ENCODE peak calls at places on chromosomes 2 and 18, in five cellular contexts. G, Z, U, T and Q are unnamed samples. For H3K9me3, the result is how much of the 10 kb centered on the place peaks cover.

GRCh38 chr2:11949732-11950503 is 203.5 kb downstream of the LPIN1 start:
- DNase-seq in G (no peak), Z (no peak), U (no peak), T (no peak), Q (no peak)

GRCh38 chr2:45119038-45119437 is 109.8 kb upstream of the SIX2 start:
- DNase-seq in G (no peak), Z (peak), U (no peak), T (peak), Q (no peak)

GRCh38 chr18:79516441-79516931 is 120.8 kb downstream of the NFATC1 start:
- DNase-seq in G (peak), Z (no peak), U (peak), T (no peak), Q (no peak)

GRCh38 chr2:98088261-98088660 is 1.3 kb downstream of the VWA3B start:
- DNase-seq in G (no peak), Z (no peak), U (no peak), T (no peak), Q (peak)

GRCh38 chr2:27204566-27204965 is 7.3 kb upstream of the ATRAID start:
- DNase-seq in G (no peak), Z (no peak), U (no peak), T (no peak), Q (no peak)

GRCh38 chr2:98730851-98731708 is at the start of gene MGAT4A:
- DNase-seq in G (peak), Z (no peak), U (peak), T (peak), Q (peak)

GRCh38 chr2:121200419-121201315 is 84.3 kb downstream of the TFCP2L1 start:
- DNase-seq in G (no peak), Z (no peak), U (no peak), T (no peak), Q (no peak)

GRCh38 chr2:207408086-207408794 is 121.5 kb upstream of the CREB1 start:
- DNase-seq in G (no peak), Z (no peak), U (no peak), T (peak), Q (no peak)

GRCh38 chr18:5285326-5285725 is 10.2 kb downstream of the ZBTB14 start:
- DNase-seq in G (no peak), Z (no peak), U (no peak), T (no peak), Q (no peak)

GRCh38 chr2:190318931-190319556 is 582 bp downstream of the HIBCH start:
- DNase-seq in G (no peak), Z (no peak), U (no peak), T (no peak), Q (peak)

GRCh38 chr2:234699456-234699855 is 202.6 kb upstream of the ARL4C start:
- DNase-seq in G (no peak), Z (no peak), U (no peak), T (no peak), Q (no peak)

GRCh38 chr2:20513946-20514345 is 67.1 kb downstream of the RHOB start:
- DNase-seq in G (no peak), Z (no peak), U (no peak), T (no peak), Q (no peak)

GRCh38 chr2:115691409-115691808 is 1249.0 kb downstream of the DPP10 start:
- DNase-seq in G (no peak), Z (no peak), U (no peak), T (no peak), Q (no peak)

GRCh38 chr2:240324312-240325005 is 111.0 kb upstream of the GPC1 start:
- DNase-seq in G (peak), Z (no peak), U (no peak), T (no peak), Q (no peak)

GRCh38 chr2:85913854-85914524 is 25.2 kb upstream of the ST3GAL5 start:
- DNase-seq in G (no peak), Z (no peak), U (no peak), T (peak), Q (no peak)

GRCh38 chr2:224220581-224221255 is 181.2 kb downstream of the FAM124B start:
- DNase-seq in G (no peak), Z (no peak), U (no peak), T (peak), Q (peak)

GRCh38 chr2:170822292-170822884 is 5.7 kb downstream of the GAD1 start:
- DNase-seq in G (no peak), Z (no peak), U (no peak), T (peak), Q (no peak)

GRCh38 chr2:121196132-121196848 is 88.7 kb downstream of the TFCP2L1 start:
- DNase-seq in G (no peak), Z (no peak), U (no peak), T (no peak), Q (no peak)

GRCh38 chr2:84894131-84894586 is 11.3 kb upstream of the TMSB10 start:
- DNase-seq in G (no peak), Z (no peak), U (no peak), T (no peak), Q (no peak)

GRCh38 chr2:218317232-218317630 is 24.9 kb upstream of the TMBIM1 start:
- DNase-seq in G (no peak), Z (no peak), U (no peak), T (no peak), Q (no peak)

GRCh38 chr2:143685439-143686078 is 556.3 kb downstream of the ARHGAP15 start:
- DNase-seq in G (no peak), Z (no peak), U (no peak), T (no peak), Q (no peak)

GRCh38 chr2:15242936-15243461 is 318.1 kb downstream of the NBAS start:
- DNase-seq in G (no peak), Z (no peak), U (no peak), T (no peak), Q (no peak)

GRCh38 chr2:75042823-75043222 is 84.4 kb downstream of the POLE4 start:
- DNase-seq in G (no peak), Z (no peak), U (no peak), T (no peak), Q (no peak)

GRCh38 chr18:45522371-45522770 is 92.9 kb upstream of the SLC14A2 start:
- DNase-seq in G (peak), Z (no peak), U (no peak), T (no peak), Q (no peak)

GRCh38 chr2:11422901-11423435 is 43.0 kb downstream of the E2F6 start:
- DNase-seq in G (no peak), Z (no peak), U (no peak), T (no peak), Q (no peak)

GRCh38 chr2:198390670-198391069 is 586.3 kb downstream of the PLCL1 start:
- DNase-seq in G (no peak), Z (no peak), U (no peak), T (no peak), Q (no peak)

GRCh38 chr18:63339920-63340484 is 20.4 kb upstream of the BCL2 start:
- DNase-seq in G (no peak), Z (no peak), U (peak), T (peak), Q (no peak)

GRCh38 chr2:132384491-132385186 is 32.0 kb upstream of the GPR39 start:
- DNase-seq in G (no peak), Z (no peak), U (no peak), T (no peak), Q (no peak)

GRCh38 chr2:71380665-71381064 is 49.1 kb downstream of the ZNF638 start:
- DNase-seq in G (no peak), Z (peak), U (no peak), T (no peak), Q (no peak)

GRCh38 chr2:55123851-55124269 is 73.6 kb upstream of the RTN4 start:
- DNase-seq in G (no peak), Z (no peak), U (no peak), T (no peak), Q (no peak)

GRCh38 chr18:70363861-70364260 is 75.0 kb downstream of the SOCS6 start:
- DNase-seq in G (no peak), Z (no peak), U (no peak), T (peak), Q (peak)

GRCh38 chr2:84886791-84887190 is 5.9 kb upstream of the TRABD2A start:
- DNase-seq in G (no peak), Z (no peak), U (no peak), T (no peak), Q (no peak)

GRCh38 chr2:18889565-18890332 is 300.4 kb upstream of the NT5C1B start:
- DNase-seq in G (no peak), Z (no peak), U (no peak), T (no peak), Q (no peak)

GRCh38 chr2:239706407-239706806 is 305.6 kb upstream of the HDAC4 start:
- DNase-seq in G (no peak), Z (no peak), U (no peak), T (no peak), Q (no peak)

GRCh38 chr2:145197944-145198343 is 678.0 kb upstream of the ZEB2 start:
- DNase-seq in G (no peak), Z (no peak), U (no peak), T (no peak), Q (no peak)

GRCh38 chr2:162828545-162828944 is 10.0 kb downstream of the KCNH7 start:
- DNase-seq in G (no peak), Z (no peak), U (no peak), T (no peak), Q (peak)

GRCh38 chr2:165126244-165126643 is 77.6 kb downstream of the SCN3A start:
- DNase-seq in G (no peak), Z (no peak), U (no peak), T (no peak), Q (no peak)

GRCh38 chr2:95389256-95390119 is 13.0 kb upstream of the FAHD2A start:
- DNase-seq in G (peak), Z (peak), U (no peak), T (peak), Q (peak)

GRCh38 chr2:95390272-95390880 is 12.1 kb upstream of the FAHD2A start:
- DNase-seq in G (no peak), Z (no peak), U (no peak), T (no peak), Q (peak)

GRCh38 chr2:95391641-95392310 is 10.7 kb upstream of the FAHD2A start:
- DNase-seq in G (no peak), Z (no peak), U (no peak), T (no peak), Q (peak)

GRCh38 chr2:95392320-95392719 is 10.2 kb upstream of the FAHD2A start:
- DNase-seq in G (no peak), Z (no peak), U (no peak), T (no peak), Q (no peak)

GRCh38 chr2:95390881-95391321 is 11.6 kb upstream of the FAHD2A start:
- DNase-seq in G (no peak), Z (no peak), U (no peak), T (no peak), Q (peak)
- H3K9me3 ChIP-seq in G (under half), Z (under half), U (under half), T (under half), Q (under half)

GRCh38 chr18:2114289-2114688 is 457.0 kb downstream of the METTL4 start:
- DNase-seq in G (no peak), Z (no peak), U (no peak), T (no peak), Q (no peak)
- H3K27ac ChIP-seq in G (no peak), Z (no peak), U (no peak), T (no peak), Q (no peak)

GRCh38 chr18:43651067-43651466 is 373.8 kb upstream of the SYT4 start:
- DNase-seq in G (no peak), Z (no peak), U (no peak), T (no peak), Q (no peak)

GRCh38 chr18:43648002-43648401 is 370.7 kb upstream of the SYT4 start:
- DNase-seq in G (no peak), Z (no peak), U (no peak), T (no peak), Q (no peak)

DNA sequence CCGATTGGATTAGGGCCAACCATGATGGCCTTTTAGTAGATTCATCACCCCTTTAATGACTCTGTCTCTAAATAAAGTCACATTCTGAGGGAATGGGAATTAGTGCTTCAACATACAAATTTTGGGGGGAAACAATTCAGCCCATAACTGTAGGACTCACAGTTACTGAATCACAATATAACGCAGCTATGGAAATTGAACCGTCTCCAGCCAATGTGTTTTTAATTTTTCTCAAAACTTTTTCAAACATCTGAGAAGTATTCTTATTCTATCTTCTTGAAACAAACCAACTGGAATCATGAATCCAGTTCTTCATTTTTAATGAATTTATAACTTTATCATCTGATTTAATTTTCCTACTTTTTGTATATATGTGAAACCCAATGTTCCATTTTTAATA is 373.1 kb upstream of the SYT4 start:
- DNase-seq in G (no peak), Z (no peak), U (no peak), T (no peak), Q (no peak)
- H3K9me3 ChIP-seq in G (under half), Z (under half), U (under half), T (under half), Q (under half)

DNA sequence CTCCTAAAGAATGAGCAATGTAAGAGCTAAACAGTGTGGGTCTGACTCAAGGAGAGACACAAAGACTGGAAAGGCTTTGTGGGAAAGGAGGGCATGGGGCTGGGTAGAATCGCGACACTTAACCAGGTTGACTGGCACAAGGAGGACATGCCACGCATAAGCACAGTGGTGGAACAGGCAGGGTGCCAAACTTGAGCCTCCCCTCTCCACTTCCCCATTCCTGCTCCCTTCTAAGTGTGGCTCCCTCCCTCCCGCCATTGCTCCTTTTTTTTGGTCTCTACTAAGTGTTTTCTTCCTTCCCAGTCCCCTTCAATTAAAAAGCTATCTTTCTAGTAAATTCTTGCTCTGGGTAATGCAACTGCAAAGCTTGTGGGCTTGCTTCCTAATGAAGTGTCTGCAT is 40.3 kb upstream of the ZFP36L2 start:
- DNase-seq in G (peak), Z (no peak), U (no peak), T (no peak), Q (no peak)
- H3K27ac ChIP-seq in G (no peak), Z (no peak), U (no peak), T (no peak), Q (peak)

DNA sequence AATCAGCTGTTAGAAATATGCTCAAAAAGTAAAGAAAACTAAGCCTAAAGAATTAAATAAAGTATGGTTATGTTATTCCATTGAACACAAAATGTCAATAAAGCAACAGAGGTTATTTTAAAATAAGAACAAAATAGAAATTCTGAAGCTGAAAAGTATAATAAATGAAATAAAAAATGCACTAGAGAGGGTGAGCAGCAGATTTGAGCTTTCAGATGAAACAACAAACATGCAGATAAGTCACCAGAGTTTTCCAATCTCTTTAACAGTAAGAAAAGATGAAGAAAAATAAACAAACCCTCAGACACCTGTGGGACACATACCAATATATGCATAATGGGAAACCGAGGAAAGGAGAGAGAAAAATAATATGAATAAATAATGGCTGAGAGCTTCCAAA is 70.3 kb upstream of the SLC9A2 start:
- DNase-seq in G (no peak), Z (no peak), U (no peak), T (no peak), Q (no peak)
- H3K9me3 ChIP-seq in G (under half), Z (under half), U (under half), T (under half), Q (under half)

DNA sequence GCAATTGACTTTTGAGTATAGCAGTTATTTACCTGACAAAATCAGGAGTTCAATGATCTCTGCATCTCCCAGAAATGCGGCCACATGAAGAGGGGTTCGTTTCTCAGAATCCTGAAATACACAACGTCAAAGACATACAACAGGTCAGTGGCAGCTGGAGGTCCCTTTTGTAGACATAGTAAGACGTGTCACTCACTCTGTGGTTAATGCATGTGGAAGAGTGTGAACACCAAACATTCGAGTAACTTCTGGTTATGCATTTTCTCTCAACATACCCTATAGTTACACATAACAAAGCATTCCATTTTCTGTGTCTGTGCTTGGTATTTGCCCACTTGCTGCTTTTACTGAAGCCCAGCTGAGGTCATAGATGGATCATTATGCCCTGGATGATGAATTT is 163.6 kb downstream of the ANKRD44 start:
- DNase-seq in G (no peak), Z (no peak), U (no peak), T (no peak), Q (no peak)
- H3K27ac ChIP-seq in G (no peak), Z (no peak), U (no peak), T (no peak), Q (no peak)

GRCh38 chr2:173300458-173300857 is 54.2 kb upstream of the CDCA7 start:
- DNase-seq in G (no peak), Z (no peak), U (no peak), T (no peak), Q (no peak)
- H3K9me3 ChIP-seq in G (under half), Z (under half), U (under half), T (under half), Q (under half)

GRCh38 chr2:237876518-237876917 is 17.1 kb downstream of the RAMP1 start:
- DNase-seq in G (no peak), Z (no peak), U (no peak), T (no peak), Q (no peak)

GRCh38 chr2:237874585-237875161 is 15.2 kb downstream of the RAMP1 start:
- DNase-seq in G (peak), Z (no peak), U (no peak), T (no peak), Q (no peak)

GRCh38 chr2:237873961-237874551 is 14.6 kb downstream of the RAMP1 start:
- DNase-seq in G (peak), Z (no peak), U (no peak), T (no peak), Q (no peak)

GRCh38 chr2:237876056-237876439 is 16.6 kb downstream of the RAMP1 start:
- DNase-seq in G (peak), Z (no peak), U (no peak), T (no peak), Q (no peak)

GRCh38 chr2:237875234-237876055 is 16.0 kb downstream of the RAMP1 start:
- DNase-seq in G (peak), Z (no peak), U (no peak), T (no peak), Q (no peak)
- H3K27ac ChIP-seq in G (no peak), Z (peak), U (no peak), T (peak), Q (no peak)

DNA sequence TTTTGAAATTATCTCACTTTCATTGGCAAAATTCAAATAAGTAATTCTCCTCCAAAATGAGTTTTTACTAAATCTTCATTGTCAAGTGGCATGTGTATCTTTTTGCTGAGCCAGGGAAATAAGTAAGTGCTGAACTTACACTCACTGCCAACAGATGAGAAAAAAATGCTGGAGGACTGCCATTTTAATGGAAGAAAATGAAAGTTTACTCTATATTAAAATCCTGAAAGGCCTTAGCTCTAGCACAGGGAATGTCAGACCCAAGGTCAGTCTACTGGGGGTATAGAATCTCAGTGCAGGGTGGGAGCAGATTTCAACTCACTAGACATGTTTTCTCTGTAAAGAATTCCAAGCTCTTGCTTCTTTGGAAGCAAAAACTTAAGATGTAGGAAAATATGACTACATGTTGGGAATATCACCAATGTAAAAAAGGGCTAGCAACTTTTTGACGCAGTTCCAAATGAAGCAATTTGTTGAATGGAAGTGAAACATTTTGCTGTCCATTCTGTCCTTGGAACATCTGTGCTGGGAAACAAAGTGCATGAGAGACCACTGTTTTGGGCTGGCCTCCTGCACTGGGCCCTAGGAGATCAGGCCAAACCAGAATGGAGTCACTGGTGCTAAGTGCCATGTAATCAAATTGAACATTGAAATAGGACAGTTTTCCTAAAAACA is 126.9 kb downstream of the ST6GAL2 start:
- DNase-seq in G (no peak), Z (no peak), U (no peak), T (no peak), Q (no peak)
- H3K9me3 ChIP-seq in G (under half), Z (under half), U (under half), T (under half), Q (under half)